ENCODE peak calls at places on chromosomes 11 and 22, in seven cellular contexts. I is lower leg skin; U is SW 1271; B is NCI-H187 treated with DMSO at 0.1 percent for 48 hours; F is NCI-H1417; O is LoVo; E is stimulated activated naive CD8-positive, alpha-beta T cell treated with anti-CD3 and anti-CD28 coated beads, Interleukin-15, amount 100 ng/mL, for 72 hours. L is an unnamed sample.

GRCh38 chr22:27754247-27754887 is 47.2 kb downstream of the MN1 start:
- DNase-seq in I (no peak), U (no peak), B (no peak), F (peak), O (no peak), E (no peak), L (no peak)

GRCh38 chr11:105912666-105913065 is 109.4 kb downstream of the MSANTD4 start:
- DNase-seq in I (no peak), U (no peak), B (no peak), F (no peak), O (no peak), E (no peak), L (no peak)

GRCh38 chr22:24181088-24181995 is at the start of gene SUSD2:
- DNase-seq in I (no peak), U (no peak), B (no peak), F (no peak), O (no peak), E (no peak), L (peak)

GRCh38 chr11:108886608-108887007 is 221.7 kb downstream of the DDX10 start:
- DNase-seq in I (no peak), U (no peak), B (no peak), F (no peak), O (no peak), E (no peak), L (no peak)

GRCh38 chr11:59674291-59674690 is 5.5 kb upstream of the PATL1 start:
- DNase-seq in I (no peak), U (no peak), B (no peak), F (no peak), O (no peak), E (no peak), L (no peak)

GRCh38 chr11:120037111-120037510 is 100.8 kb downstream of the TRIM29 start:
- DNase-seq in I (no peak), U (no peak), B (no peak), F (no peak), O (no peak), E (no peak), L (no peak)

GRCh38 chr22:50260801-50261614 is 475 bp downstream of the MAPK12 start:
- DNase-seq in I (no peak), U (peak), B (no peak), F (no peak), O (peak), E (peak), L (no peak)

GRCh38 chr22:30245985-30246901 is at the start of gene LIF:
- DNase-seq in I (no peak), U (peak), B (no peak), F (no peak), O (no peak), E (peak), L (no peak)

GRCh38 chr11:134752526-134752925 is 340.5 kb upstream of the B3GAT1 start:
- DNase-seq in I (no peak), U (no peak), B (no peak), F (no peak), O (no peak), E (no peak), L (no peak)

GRCh38 chr11:6297831-6298230 is 22.5 kb downstream of the CAVIN3 start:
- DNase-seq in I (no peak), U (peak), B (no peak), F (no peak), O (no peak), E (no peak), L (no peak)

GRCh38 chr11:114180301-114181055 is 115.7 kb upstream of the NNMT start:
- DNase-seq in I (no peak), U (no peak), B (no peak), F (peak), O (peak), E (no peak), L (peak)

GRCh38 chr11:88280673-88281316 is 56.7 kb downstream of the CTSC start:
- DNase-seq in I (no peak), U (no peak), B (no peak), F (no peak), O (no peak), E (no peak), L (no peak)

GRCh38 chr11:2090172-2091111 is 48.7 kb downstream of the IGF2 start:
- DNase-seq in I (no peak), U (no peak), B (no peak), F (no peak), O (no peak), E (no peak), L (no peak)

L was measured in ELF-1.